ENCODE peak calls at places on chromosomes 1 and 21, in six cellular contexts. N, Z, X, W, K and A are unnamed samples. For H3K27me3, the result is how much of the 10 kb centered on the place peaks cover.

GRCh38 chr1:85559890-85560289 is 20.7 kb upstream of the CCN1 start:
- DNase-seq in W (no peak), X (no peak), N (no peak), K (no peak), Z (no peak), A (no peak)

GRCh38 chr1:198153103-198153502 is 3.7 kb upstream of the NEK7 start:
- DNase-seq in K (no peak), Z (peak), W (peak), N (no peak), X (peak), A (no peak)

GRCh38 chr1:21192284-21192683 is 15.6 kb upstream of the EIF4G3 start:
- DNase-seq in N (no peak), W (no peak), Z (no peak), K (no peak), X (no peak), A (no peak)

GRCh38 chr21:46340998-46341397 is 17.0 kb downstream of the PCNT start:
- DNase-seq in X (no peak), W (no peak), Z (no peak), K (no peak), N (no peak), A (no peak)

GRCh38 chr1:57258616-57259330 is 165.1 kb downstream of the DAB1 start:
- DNase-seq in X (peak), W (no peak), Z (no peak), N (no peak), K (no peak), A (no peak)

GRCh38 chr1:96865731-96866684 is 144.4 kb downstream of the PTBP2 start:
- DNase-seq in X (peak), Z (no peak), N (no peak), W (no peak), K (no peak), A (peak)

GRCh38 chr1:119228318-119228717 is 87.9 kb upstream of the WARS2 start:
- DNase-seq in X (no peak), Z (no peak), W (no peak), N (no peak), K (no peak), A (no peak)

GRCh38 chr1:201399352-201400126 is 415 bp upstream of the LAD1 start:
- DNase-seq in K (peak), Z (no peak), W (no peak), X (peak), N (peak), A (no peak)

DNA sequence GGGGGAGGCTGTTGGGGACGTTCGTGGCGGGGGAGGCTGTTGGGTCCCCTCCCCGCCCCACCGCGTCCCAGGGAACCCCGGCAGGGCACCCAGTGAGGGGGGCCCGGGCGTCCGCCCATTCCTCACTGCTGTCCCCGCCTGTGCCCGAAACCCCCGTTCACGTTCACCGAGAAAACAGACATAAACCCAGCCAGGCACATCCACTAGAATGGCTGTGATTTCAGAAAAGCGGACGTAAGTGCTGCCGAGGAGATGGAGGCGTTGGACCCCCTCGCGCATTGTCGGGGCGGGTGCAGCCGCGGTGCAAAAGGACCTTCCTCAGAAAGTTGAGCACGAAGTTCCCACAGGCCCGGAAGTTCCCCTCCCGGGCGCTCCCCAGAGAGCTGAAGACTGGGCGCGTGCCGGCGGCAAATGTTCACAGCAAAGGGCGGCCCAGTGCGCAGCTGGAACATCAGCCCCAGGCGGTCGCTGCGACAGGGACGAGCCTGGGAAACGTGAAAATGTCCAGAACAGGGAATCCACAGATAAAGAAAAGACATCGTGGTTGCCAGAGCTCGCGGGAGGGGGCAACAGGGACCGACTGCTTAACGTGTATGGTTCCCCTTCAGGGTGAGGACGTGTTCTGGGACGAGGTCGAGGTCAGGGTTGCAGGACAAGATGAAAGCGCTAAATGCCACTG is 18.5 kb upstream of the SAMD11 start:
- DNase-seq in K (peak), N (peak), Z (peak), X (peak), W (peak), A (peak)
- H3K27me3 ChIP-seq in K (half or more), N (under half), Z (under half), X (under half), W (under half), A (under half)

GRCh38 chr1:168372857-168373520 is 92.3 kb downstream of the TBX19 start:
- DNase-seq in Z (no peak), X (no peak), W (no peak), N (peak), K (no peak), A (no peak)

GRCh38 chr1:168373869-168374268 is 93.2 kb downstream of the TBX19 start:
- DNase-seq in N (no peak), K (no peak), Z (no peak), W (no peak), X (no peak), A (no peak)

GRCh38 chr1:168379110-168379860 is 98.6 kb downstream of the TBX19 start:
- DNase-seq in K (no peak), Z (no peak), W (no peak), N (no peak), X (peak), A (no peak)

GRCh38 chr1:168372307-168372706 is 91.6 kb downstream of the TBX19 start:
- DNase-seq in N (no peak), X (no peak), W (no peak), K (no peak), Z (no peak), A (no peak)

GRCh38 chr1:168375901-168376300 is 95.2 kb downstream of the TBX19 start:
- DNase-seq in X (no peak), N (no peak), Z (no peak), W (no peak), K (no peak), A (no peak)
- H3K27me3 ChIP-seq in X (under half), N (under half), Z (under half), W (under half), K (under half), A (under half)

DNA sequence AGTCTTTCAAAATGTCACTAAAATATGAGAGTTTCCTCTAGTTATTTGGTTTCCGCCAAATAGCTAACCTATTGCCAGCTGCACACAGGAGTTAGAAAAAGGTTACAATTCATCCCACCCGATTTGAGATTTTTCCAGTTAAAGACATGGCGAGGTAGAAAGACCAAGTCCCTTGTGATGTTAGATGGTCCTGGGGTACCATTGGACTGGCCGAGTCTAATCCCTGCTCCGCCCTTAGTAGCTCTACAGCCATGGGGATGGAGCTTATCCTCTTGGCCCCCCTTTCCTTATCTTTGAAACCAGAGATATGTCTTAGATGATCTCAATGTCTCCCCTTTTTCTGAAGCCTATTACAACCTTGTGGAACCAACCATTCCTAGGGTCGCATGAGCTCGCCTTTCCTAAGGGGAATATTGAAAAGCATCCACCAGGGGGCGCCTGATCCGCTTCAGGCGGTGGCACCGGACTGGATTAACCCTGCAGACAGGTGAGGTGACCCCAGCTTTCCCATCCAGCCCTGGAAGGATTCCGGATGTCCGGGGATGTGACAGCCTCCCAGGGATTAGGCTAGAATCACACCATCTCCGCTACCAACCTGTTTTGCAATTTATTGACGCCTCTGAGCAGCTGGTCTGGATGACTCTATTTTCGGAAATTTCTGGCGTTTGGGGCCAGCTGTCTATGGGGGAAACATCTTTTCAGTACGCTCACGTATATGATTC is 68.3 kb upstream of the SIM2 start:
- DNase-seq in N (peak), X (peak), W (no peak), K (peak), Z (peak), A (peak)
- H3K27me3 ChIP-seq in N (under half), X (half or more), W (under half), K (under half), Z (under half), A (under half)

DNA sequence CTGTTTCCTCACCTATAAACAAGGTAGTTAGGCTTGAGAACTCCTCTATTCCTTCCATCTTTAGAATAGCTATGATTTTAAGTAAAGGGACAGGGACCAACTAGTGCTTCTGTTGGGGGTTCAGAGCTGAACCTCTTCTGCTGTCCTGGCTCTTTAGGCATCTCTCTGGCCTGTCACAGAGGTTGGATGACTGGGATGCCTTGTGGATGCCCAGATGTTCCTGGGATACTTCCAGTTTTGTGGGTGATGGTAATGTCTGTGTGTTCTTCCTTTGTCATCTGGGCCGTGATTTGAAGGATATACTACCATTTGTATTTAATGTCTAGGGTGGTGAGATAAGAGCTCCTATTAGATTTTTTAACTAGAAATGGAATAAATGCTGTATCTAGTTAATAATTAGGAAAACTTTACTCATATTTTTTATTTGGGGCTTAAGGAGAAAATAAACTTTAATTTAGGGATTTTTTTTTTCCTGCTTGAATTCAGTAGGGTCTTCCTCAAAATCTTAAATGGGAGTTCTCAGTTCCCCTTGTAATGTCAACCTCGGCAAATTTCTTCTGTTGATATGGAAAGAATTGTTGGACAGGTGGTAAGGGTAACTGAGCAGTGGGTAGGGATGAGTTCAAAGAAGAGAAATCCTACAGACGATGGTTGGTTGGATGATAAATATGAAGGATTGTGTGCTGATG is 47.2 kb downstream of the LAMC1 start:
- DNase-seq in X (no peak), Z (no peak), W (no peak), K (no peak), N (no peak), A (no peak)
- H3K27me3 ChIP-seq in X (under half), Z (under half), W (under half), K (under half), N (under half), A (under half)

DNA sequence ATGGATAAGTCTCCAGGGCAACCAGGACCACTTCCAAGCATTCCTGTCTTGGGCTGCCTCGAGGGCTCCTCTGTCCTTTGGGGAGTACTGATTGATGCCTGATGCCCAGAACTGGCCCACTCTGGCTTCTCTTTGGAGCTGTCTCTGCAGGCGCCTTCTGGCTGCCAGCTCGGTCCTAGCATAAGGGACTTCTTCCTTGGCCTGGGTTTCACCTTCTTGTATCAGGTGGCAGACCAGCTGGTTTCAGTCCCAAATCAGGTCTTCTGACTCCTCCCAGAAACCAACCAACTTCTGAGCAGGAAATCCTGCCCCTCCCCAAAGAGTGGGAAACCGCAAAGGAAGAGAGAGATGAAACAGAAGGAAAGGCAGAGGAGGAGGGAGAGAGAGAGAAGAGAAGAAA is 10.6 kb downstream of the G0S2 start:
- DNase-seq in W (no peak), X (no peak), K (peak), Z (no peak), N (peak), A (no peak)
- H3K27me3 ChIP-seq in W (under half), X (under half), K (under half), Z (under half), N (under half), A (under half)

GRCh38 chr1:200029624-200030074 is 2.1 kb downstream of the NR5A2 start:
- DNase-seq in K (no peak), Z (no peak), X (no peak), W (no peak), N (no peak), A (no peak)
- H3K27me3 ChIP-seq in K (half or more), Z (under half), X (half or more), W (under half), N (under half), A (half or more)

GRCh38 chr1:41362749-41363631 is 1.8 kb downstream of the FOXO6 start:
- DNase-seq in Z (no peak), W (no peak), N (no peak), K (no peak), X (no peak), A (no peak)
- H3K27me3 ChIP-seq in Z (under half), W (under half), N (under half), K (half or more), X (under half), A (under half)

GRCh38 chr21:35170818-35171217 is 121.7 kb upstream of the RUNX1 start:
- DNase-seq in W (no peak), Z (no peak), K (no peak), N (no peak), X (no peak), A (no peak)

GRCh38 chr21:35170244-35170756 is 121.2 kb upstream of the RUNX1 start:
- DNase-seq in W (no peak), Z (no peak), K (no peak), X (no peak), N (no peak), A (no peak)

GRCh38 chr21:35168702-35169101 is 119.6 kb upstream of the RUNX1 start:
- DNase-seq in K (peak), W (no peak), Z (no peak), N (peak), X (no peak), A (no peak)

GRCh38 chr21:35171385-35171784 is 122.3 kb upstream of the RUNX1 start:
- DNase-seq in K (no peak), W (no peak), Z (no peak), N (no peak), X (no peak), A (no peak)

DNA sequence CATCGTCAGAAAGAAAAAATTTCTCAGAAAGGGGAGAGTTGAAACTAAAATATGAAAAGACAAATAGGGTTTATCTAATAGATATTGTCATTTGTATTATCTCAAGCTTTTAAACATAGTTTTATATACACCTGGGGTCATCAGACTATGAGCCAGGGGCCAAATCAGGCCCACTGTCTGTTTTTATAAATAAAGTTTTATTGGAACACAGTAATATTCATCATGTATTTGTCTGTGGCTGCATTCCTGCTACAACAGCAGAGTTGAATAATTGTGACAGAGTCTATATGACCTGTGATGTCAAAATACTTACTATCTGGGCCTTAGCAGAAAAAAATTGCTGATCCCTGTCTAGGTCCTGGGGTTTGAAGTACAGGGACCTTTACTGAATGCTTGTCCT is 120.5 kb upstream of the RUNX1 start:
- DNase-seq in Z (no peak), N (no peak), W (no peak), K (no peak), X (no peak), A (no peak)
- H3K27me3 ChIP-seq in Z (under half), N (under half), W (under half), K (under half), X (under half), A (under half)

GRCh38 chr1:177796561-177796960 is 173.3 kb downstream of the SEC16B start:
- DNase-seq in N (no peak), W (no peak), X (no peak), Z (no peak), K (no peak), A (no peak)

GRCh38 chr1:177800386-177801058 is 169.3 kb downstream of the SEC16B start:
- DNase-seq in Z (peak), W (no peak), K (no peak), N (no peak), X (peak), A (no peak)

GRCh38 chr1:177799746-177800145 is 170.1 kb downstream of the SEC16B start:
- DNase-seq in W (no peak), X (no peak), K (no peak), N (no peak), Z (no peak), A (no peak)

GRCh38 chr1:177802304-177802703 is 167.6 kb downstream of the SEC16B start:
- DNase-seq in K (no peak), Z (no peak), X (peak), W (no peak), N (no peak), A (no peak)

DNA sequence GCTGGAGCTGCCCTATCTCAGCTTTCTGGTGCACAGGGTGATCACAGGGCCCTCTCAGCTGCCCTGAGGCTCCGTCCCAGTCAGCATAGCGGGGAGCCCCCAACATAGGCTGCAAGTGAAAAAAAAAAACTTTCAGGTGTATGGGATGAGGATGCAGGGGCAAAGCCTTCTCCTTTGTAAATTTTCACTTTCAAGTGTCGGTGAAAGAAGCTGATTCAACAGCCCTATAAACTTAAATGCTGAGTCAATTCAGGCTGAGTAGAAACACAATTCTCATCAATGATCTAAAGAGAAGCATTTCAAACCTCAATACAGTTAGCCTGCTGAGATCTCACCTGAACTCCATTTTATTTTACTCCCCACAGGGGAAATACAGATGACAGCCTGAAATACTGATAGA is 171.2 kb downstream of the SEC16B start:
- DNase-seq in W (no peak), K (no peak), N (no peak), X (no peak), Z (no peak), A (no peak)
- H3K27me3 ChIP-seq in W (under half), K (under half), N (under half), X (under half), Z (under half), A (under half)